ENCODE peak calls at places on chromosome 10, in ten cellular contexts. Q is cardiac muscle cell, T is upper lobe of right lung, S is MM.1S, H is pancreas, Z is A549, C is sigmoid colon, G is testis, R is left ventricle myocardium inferior, K is tibial artery. L is an unnamed sample.

GRCh38 chr10:31926765-31927596 is 1.6 kb downstream of the ARHGAP12 start:
- DNase-seq in G (peak; percentile 24), C (no peak), R (no peak), Q (no peak), S (no peak), Z (no peak), T (no peak), H (no peak), K (no peak), L (no peak)

GRCh38 chr10:88728107-88728763 is 22.2 kb downstream of the LIPK start:
- DNase-seq in S (no peak), K (no peak), R (no peak), Z (no peak), T (peak; percentile 68), G (peak; percentile 88), C (no peak), Q (peak; percentile 17), H (no peak), L (peak; percentile 19)

GRCh38 chr10:21528452-21529235 is 3.2 kb upstream of the SKIDA1 start:
- DNase-seq in Q (no peak), K (no peak), C (no peak), Z (no peak), T (no peak), R (no peak), H (no peak), G (no peak), S (no peak), L (no peak)

GRCh38 chr10:31129880-31130405 is 98.3 kb upstream of the ZNF438 start:
- DNase-seq in Q (no peak), R (no peak), Z (no peak), T (no peak), G (no peak), S (no peak), K (no peak), C (peak; percentile 77), H (no peak), L (no peak)

GRCh38 chr10:89845541-89846275 is 144.3 kb downstream of the KIF20B start:
- DNase-seq in Q (peak; percentile 48), R (no peak), T (no peak), G (no peak), Z (no peak), C (no peak), S (no peak), H (no peak), K (no peak), L (no peak)

GRCh38 chr10:102402512-102402896 is 7.0 kb downstream of the NFKB2 start:
- DNase-seq in R (no peak), H (no peak), S (no peak), C (no peak), Q (no peak), T (no peak), K (no peak), G (no peak), Z (no peak), L (no peak)

GRCh38 chr10:71409516-71410104 is 12.9 kb downstream of the CDH23 start:
- DNase-seq in R (no peak), Q (no peak), G (no peak), Z (no peak), T (no peak), S (no peak), H (no peak), C (no peak), K (peak; percentile 11), L (no peak)

GRCh38 chr10:95814011-95814727 is 58.2 kb downstream of the ENTPD1 start:
- DNase-seq in C (no peak), R (no peak), S (no peak), H (no peak), K (no peak), G (peak; percentile 26), Q (peak; percentile 98), T (no peak), Z (no peak), L (no peak)

GRCh38 chr10:19974554-19974953 is 158.3 kb downstream of the PLXDC2 start:
- DNase-seq in C (no peak), H (no peak), T (no peak), Q (no peak), G (no peak), R (no peak), S (no peak), K (no peak), Z (no peak), L (no peak)

GRCh38 chr10:19977097-19977521 is 160.9 kb downstream of the PLXDC2 start:
- DNase-seq in R (no peak), Z (no peak), S (no peak), T (no peak), Q (no peak), K (no peak), G (no peak), C (no peak), H (no peak), L (no peak)

GRCh38 chr10:19970707-19971106 is 154.5 kb downstream of the PLXDC2 start:
- DNase-seq in G (no peak), R (no peak), K (no peak), S (no peak), C (no peak), Z (no peak), H (no peak), Q (peak; percentile 56), T (no peak), L (no peak)

GRCh38 chr10:19971343-19971742 is 155.1 kb downstream of the PLXDC2 start:
- DNase-seq in H (no peak), G (no peak), C (no peak), T (no peak), Z (no peak), Q (peak; percentile 59), K (no peak), R (no peak), S (no peak), L (no peak)

DNA sequence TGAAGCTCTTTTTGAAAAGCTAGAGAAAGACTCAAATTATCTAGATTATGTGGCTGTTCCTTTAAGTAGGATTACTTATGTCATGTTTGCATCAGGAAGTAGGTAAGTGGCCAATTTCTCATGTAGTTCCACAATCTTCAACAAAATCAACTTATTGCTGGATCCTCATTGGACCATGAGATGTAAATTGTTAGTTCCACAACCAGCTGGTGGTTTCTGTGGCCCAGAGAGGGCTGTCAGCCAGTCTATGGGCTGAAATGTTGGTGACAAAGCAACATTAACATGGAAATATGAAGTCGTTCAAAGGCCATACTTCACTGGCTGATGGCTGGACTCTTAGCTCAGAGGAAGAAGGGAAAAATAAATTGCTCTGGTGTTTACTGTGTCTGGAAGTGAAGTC is 157.9 kb downstream of the PLXDC2 start:
- DNase-seq in K (no peak), S (no peak), G (no peak), T (no peak), Z (no peak), R (no peak), C (no peak), H (no peak), Q (no peak), L (no peak)
- H3K4me3 ChIP-seq in K (no peak overlapping the region), S (no peak overlapping the region), G (no peak overlapping the region), T (no peak overlapping the region), Z (no peak overlapping the region), R (no peak overlapping the region), C (no peak overlapping the region), H (no peak overlapping the region), Q (no peak overlapping the region), L (no peak overlapping the region)

GRCh38 chr10:59175538-59176240 is 754 bp upstream of the PHYHIPL start:
- DNase-seq in R (no peak), H (no peak), Q (no peak), K (no peak), G (peak; percentile 22), Z (peak; percentile 13), S (no peak), C (no peak), T (peak; percentile 40), L (no peak)

GRCh38 chr10:59177031-59177861 is 803 bp downstream of the PHYHIPL start:
- DNase-seq in H (peak; percentile 54), T (no peak), Z (peak; percentile 15), R (no peak), Q (peak; percentile 83), C (no peak), K (no peak), G (peak; percentile 38), S (no peak), L (no peak)

GRCh38 chr10:59176241-59177030 is at the start of gene PHYHIPL:
- DNase-seq in C (peak; percentile 52), Z (peak; percentile 4), R (no peak), G (peak; percentile 53), S (no peak), K (no peak), Q (no peak), H (peak; percentile 65), T (peak; percentile 40), L (no peak)

GRCh38 chr10:59172567-59172966 is 3.9 kb upstream of the PHYHIPL start:
- DNase-seq in Z (no peak), T (no peak), H (no peak), Q (no peak), S (no peak), G (no peak), R (no peak), K (no peak), C (no peak), L (no peak)

DNA sequence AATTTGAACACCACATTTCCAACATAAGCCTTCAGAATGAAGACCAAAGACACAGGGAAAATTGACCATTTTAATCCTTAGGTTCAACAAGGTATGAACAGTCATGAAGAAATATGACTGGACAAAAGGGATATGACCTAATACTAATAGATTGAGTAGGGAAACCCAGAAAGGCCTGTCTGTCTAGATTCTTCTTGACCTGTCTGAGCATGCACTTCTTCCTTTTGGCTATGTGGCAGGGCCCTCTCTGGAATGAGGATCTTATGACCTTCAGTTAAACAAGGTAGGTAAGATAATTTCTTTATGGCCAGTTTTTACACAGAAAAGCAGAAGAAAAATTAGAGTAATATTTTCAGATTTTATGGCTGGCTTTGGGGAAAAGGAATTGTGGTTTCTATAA is 3.0 kb upstream of the PHYHIPL start:
- DNase-seq in K (no peak), H (no peak), C (no peak), G (no peak), Q (no peak), S (no peak), T (no peak), Z (no peak), R (no peak), L (no peak)
- TF ChIP-seq CTCF in K (no peak), H (no peak), C (no peak), G (no peak), Q (no peak), S (no peak), T (no peak), Z (no peak), R (no peak), L (no peak)

DNA sequence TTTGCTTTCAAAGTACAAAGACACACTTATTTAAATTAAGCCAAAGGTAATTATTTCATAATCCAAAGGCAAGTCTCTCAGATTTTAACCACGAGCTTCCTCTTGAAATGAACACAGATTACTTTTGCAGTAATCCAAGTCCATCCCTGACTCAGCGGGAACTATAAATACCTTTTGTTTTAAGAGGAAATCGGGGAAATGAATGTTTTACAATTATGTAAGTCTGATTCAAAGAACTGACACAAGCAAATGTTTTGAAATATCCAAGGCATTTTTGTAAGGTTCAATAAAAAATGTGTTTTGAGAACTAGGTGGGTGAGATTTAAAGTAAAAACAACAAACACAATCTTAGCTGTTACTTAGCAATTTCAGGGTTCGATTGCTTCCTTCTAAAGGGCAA is 179.8 kb upstream of the ASAH2 start:
- DNase-seq in T (no peak), H (no peak), Q (peak; percentile 75), K (no peak), G (no peak), C (no peak), Z (no peak), S (no peak), R (no peak), L (no peak)
- H3K27ac ChIP-seq in T (peak overlapping the region; percentile 64), H (no peak overlapping the region), Q (no peak overlapping the region), K (peak overlapping the region; percentile 52), G (no peak overlapping the region), C (peak overlapping the region; percentile 60), Z (no peak overlapping the region), S (peak overlapping the region; percentile 90), R (peak overlapping the region; percentile 71), L (no peak overlapping the region)

GRCh38 chr10:124792998-124793352 is 1.3 kb upstream of the EEF1AKMT2 start:
- DNase-seq in G (no peak), R (no peak), K (no peak), S (no peak), C (no peak), Z (no peak), T (no peak), Q (no peak), H (no peak), L (no peak)
- H3K4me3 ChIP-seq in G (peak overlapping the region; percentile 95), R (peak overlapping the region; percentile 93), K (peak overlapping the region; percentile 90), S (no peak overlapping the region), C (no peak overlapping the region), Z (peak overlapping the region; percentile 93), T (peak overlapping the region; percentile 98), Q (no peak overlapping the region), H (no peak overlapping the region), L (no peak overlapping the region)